ENCODE peak calls at places on chromosomes 13 and 19, in seven cellular contexts. One of them, this sample, is unnamed. For H3K4me1 and H3K27me3, the result is how much of the 10 kb centered on the place peaks cover.

GRCh38 chr19:19306191-19306590 is 14.1 kb downstream of the SUGP1 start:
- DNase-seq in ascending aorta: no peak
- DNase-seq in PC-3: no peak
- DNase-seq in GM23248: no peak
- DNase-seq in endodermal cell: no peak
- DNase-seq in left lung: no peak
- DNase-seq in thoracic aorta: no peak
- DNase-seq in this sample: no peak

GRCh38 chr13:104015646-104016396 is 949.6 kb upstream of the SLC10A2 start:
- DNase-seq in ascending aorta: no peak
- DNase-seq in PC-3: no peak
- DNase-seq in GM23248: no peak
- DNase-seq in endodermal cell: no peak
- DNase-seq in left lung: no peak
- DNase-seq in thoracic aorta: no peak
- DNase-seq in this sample: no peak

GRCh38 chr13:105471683-105472082 is 1063.8 kb downstream of the EFNB2 start:
- DNase-seq in ascending aorta: no peak
- DNase-seq in PC-3: no peak
- DNase-seq in GM23248: no peak
- DNase-seq in endodermal cell: no peak
- DNase-seq in left lung: no peak
- DNase-seq in thoracic aorta: no peak
- DNase-seq in this sample: no peak

GRCh38 chr13:48636550-48636949 is 17.2 kb upstream of the CYSLTR2 start:
- DNase-seq in ascending aorta: no peak
- DNase-seq in PC-3: no peak
- DNase-seq in GM23248: peak
- DNase-seq in endodermal cell: no peak
- DNase-seq in left lung: no peak
- DNase-seq in thoracic aorta: no peak
- DNase-seq in this sample: no peak

GRCh38 chr13:83881917-83882625 is at the start of gene SLITRK1:
- DNase-seq in ascending aorta: no peak
- DNase-seq in PC-3: no peak
- DNase-seq in GM23248: peak
- DNase-seq in endodermal cell: peak
- DNase-seq in left lung: peak
- DNase-seq in thoracic aorta: no peak
- DNase-seq in this sample: peak

GRCh38 chr19:48806518-48806817 is 4.4 kb downstream of the BCAT2 start:
- DNase-seq in ascending aorta: peak
- DNase-seq in PC-3: no peak
- DNase-seq in GM23248: no peak
- DNase-seq in endodermal cell: peak
- DNase-seq in left lung: no peak
- DNase-seq in thoracic aorta: no peak
- DNase-seq in this sample: peak

GRCh38 chr13:110616103-110617101 is 1.1 kb downstream of the NAXD start:
- DNase-seq in ascending aorta: peak
- DNase-seq in PC-3: peak
- DNase-seq in GM23248: peak
- DNase-seq in endodermal cell: peak
- DNase-seq in left lung: no peak
- DNase-seq in thoracic aorta: peak
- DNase-seq in this sample: peak

GRCh38 chr13:33875658-33876401 is 57.9 kb downstream of the RFC3 start:
- DNase-seq in ascending aorta: no peak
- DNase-seq in PC-3: no peak
- DNase-seq in GM23248: no peak
- DNase-seq in endodermal cell: no peak
- DNase-seq in left lung: no peak
- DNase-seq in thoracic aorta: no peak
- DNase-seq in this sample: no peak

GRCh38 chr13:33711441-33711840 is 106.5 kb upstream of the RFC3 start:
- DNase-seq in ascending aorta: no peak
- DNase-seq in PC-3: no peak
- DNase-seq in GM23248: no peak
- DNase-seq in endodermal cell: no peak
- DNase-seq in left lung: no peak
- DNase-seq in thoracic aorta: no peak
- DNase-seq in this sample: no peak

GRCh38 chr19:38786572-38787265 is 2.3 kb upstream of the LGALS7B start:
- DNase-seq in ascending aorta: no peak
- DNase-seq in PC-3: no peak
- DNase-seq in GM23248: no peak
- DNase-seq in endodermal cell: no peak
- DNase-seq in left lung: no peak
- DNase-seq in thoracic aorta: no peak
- DNase-seq in this sample: no peak

GRCh38 chr19:32876236-32876918 is 6.8 kb upstream of the SLC7A9 start:
- DNase-seq in ascending aorta: no peak
- DNase-seq in PC-3: no peak
- DNase-seq in GM23248: no peak
- DNase-seq in endodermal cell: no peak
- DNase-seq in left lung: no peak
- DNase-seq in thoracic aorta: no peak
- DNase-seq in this sample: no peak
- H3K4me1 ChIP-seq in ascending aorta: under half
- H3K4me1 ChIP-seq in PC-3: under half
- H3K4me1 ChIP-seq in GM23248: under half
- H3K4me1 ChIP-seq in endodermal cell: under half
- H3K4me1 ChIP-seq in left lung: under half
- H3K4me1 ChIP-seq in thoracic aorta: under half
- H3K4me1 ChIP-seq in this sample: under half

GRCh38 chr13:73767747-73768315 is 366.4 kb downstream of the KLF12 start:
- DNase-seq in ascending aorta: no peak
- DNase-seq in PC-3: peak
- DNase-seq in GM23248: no peak
- DNase-seq in endodermal cell: peak
- DNase-seq in left lung: no peak
- DNase-seq in thoracic aorta: no peak
- DNase-seq in this sample: peak
- H3K27ac ChIP-seq in ascending aorta: peak
- H3K27ac ChIP-seq in PC-3: no peak
- H3K27ac ChIP-seq in GM23248: no peak
- H3K27ac ChIP-seq in endodermal cell: peak
- H3K27ac ChIP-seq in left lung: no peak
- H3K27ac ChIP-seq in thoracic aorta: peak
- H3K27ac ChIP-seq in this sample: no peak

GRCh38 chr13:99903140-99903539 is 68.4 kb downstream of the ZIC5 start:
- DNase-seq in ascending aorta: no peak
- DNase-seq in PC-3: no peak
- DNase-seq in GM23248: no peak
- DNase-seq in endodermal cell: no peak
- DNase-seq in left lung: no peak
- DNase-seq in thoracic aorta: no peak
- DNase-seq in this sample: no peak

GRCh38 chr13:99896712-99897440 is 74.7 kb downstream of the ZIC5 start:
- DNase-seq in ascending aorta: no peak
- DNase-seq in PC-3: no peak
- DNase-seq in GM23248: no peak
- DNase-seq in endodermal cell: peak
- DNase-seq in left lung: no peak
- DNase-seq in thoracic aorta: no peak
- DNase-seq in this sample: no peak

GRCh38 chr13:99898421-99898820 is 73.1 kb downstream of the ZIC5 start:
- DNase-seq in ascending aorta: no peak
- DNase-seq in PC-3: no peak
- DNase-seq in GM23248: no peak
- DNase-seq in endodermal cell: peak
- DNase-seq in left lung: no peak
- DNase-seq in thoracic aorta: no peak
- DNase-seq in this sample: no peak

GRCh38 chr13:99902657-99903056 is 68.9 kb downstream of the ZIC5 start:
- DNase-seq in ascending aorta: no peak
- DNase-seq in PC-3: no peak
- DNase-seq in GM23248: no peak
- DNase-seq in endodermal cell: no peak
- DNase-seq in left lung: no peak
- DNase-seq in thoracic aorta: no peak
- DNase-seq in this sample: no peak

DNA sequence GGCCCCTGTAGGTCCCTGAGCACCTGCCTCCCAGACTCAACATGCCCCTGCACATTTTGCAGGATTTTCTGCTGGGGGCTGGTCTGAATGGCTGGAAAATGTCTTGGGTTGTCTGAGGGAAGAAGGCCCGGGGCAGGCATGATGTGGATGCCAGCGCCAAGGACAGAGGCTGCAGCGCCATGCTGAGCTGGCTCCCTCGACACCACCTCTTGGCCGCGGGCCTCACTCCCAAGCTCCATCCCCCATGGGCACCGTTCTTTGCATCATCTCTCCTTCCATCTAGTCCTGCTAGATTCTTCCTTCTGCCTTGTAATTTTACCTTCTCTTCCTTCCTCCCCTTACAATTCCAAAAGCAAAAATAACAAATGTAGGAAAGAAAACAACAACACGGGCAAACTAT is 70.6 kb downstream of the ZIC5 start:
- DNase-seq in ascending aorta: no peak
- DNase-seq in PC-3: no peak
- DNase-seq in GM23248: no peak
- DNase-seq in endodermal cell: no peak
- DNase-seq in left lung: no peak
- DNase-seq in thoracic aorta: no peak
- DNase-seq in this sample: no peak
- H3K27me3 ChIP-seq in ascending aorta: under half
- H3K27me3 ChIP-seq in PC-3: under half
- H3K27me3 ChIP-seq in GM23248: half or more
- H3K27me3 ChIP-seq in endodermal cell: under half
- H3K27me3 ChIP-seq in left lung: under half
- H3K27me3 ChIP-seq in thoracic aorta: under half
- H3K27me3 ChIP-seq in this sample: under half

GRCh38 chr13:109114991-109115390 is 485.6 kb downstream of the MYO16 start:
- DNase-seq in ascending aorta: no peak
- DNase-seq in PC-3: no peak
- DNase-seq in GM23248: no peak
- DNase-seq in endodermal cell: no peak
- DNase-seq in left lung: no peak
- DNase-seq in thoracic aorta: no peak
- DNase-seq in this sample: no peak

GRCh38 chr13:109105899-109106298 is 476.5 kb downstream of the MYO16 start:
- DNase-seq in ascending aorta: no peak
- DNase-seq in PC-3: no peak
- DNase-seq in GM23248: no peak
- DNase-seq in endodermal cell: no peak
- DNase-seq in left lung: no peak
- DNase-seq in thoracic aorta: no peak
- DNase-seq in this sample: no peak

GRCh38 chr13:109113427-109113826 is 484.0 kb downstream of the MYO16 start:
- DNase-seq in ascending aorta: no peak
- DNase-seq in PC-3: no peak
- DNase-seq in GM23248: no peak
- DNase-seq in endodermal cell: no peak
- DNase-seq in left lung: no peak
- DNase-seq in thoracic aorta: no peak
- DNase-seq in this sample: no peak

GRCh38 chr13:109111141-109111540 is 481.7 kb downstream of the MYO16 start:
- DNase-seq in ascending aorta: no peak
- DNase-seq in PC-3: no peak
- DNase-seq in GM23248: no peak
- DNase-seq in endodermal cell: no peak
- DNase-seq in left lung: no peak
- DNase-seq in thoracic aorta: no peak
- DNase-seq in this sample: no peak

DNA sequence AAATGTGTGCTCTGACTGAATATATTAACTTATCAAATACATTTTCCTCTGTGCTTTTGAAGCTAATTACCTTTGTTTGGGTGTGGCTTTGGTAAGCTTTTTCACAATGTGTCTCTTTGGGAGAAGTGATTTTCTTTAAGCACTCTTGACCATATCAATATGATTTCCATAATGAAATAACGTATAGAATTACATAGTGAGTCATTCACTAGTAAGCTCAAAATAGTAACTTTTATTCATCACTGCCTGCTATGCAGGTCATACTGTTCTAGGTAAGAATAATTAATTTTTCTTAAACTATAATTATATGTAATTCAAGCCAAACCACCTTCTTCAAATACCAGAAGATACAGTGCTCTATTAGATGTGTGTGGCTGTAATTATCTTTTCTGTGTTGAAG is 480.7 kb downstream of the MYO16 start:
- DNase-seq in ascending aorta: no peak
- DNase-seq in PC-3: no peak
- DNase-seq in GM23248: no peak
- DNase-seq in endodermal cell: no peak
- DNase-seq in left lung: no peak
- DNase-seq in thoracic aorta: no peak
- DNase-seq in this sample: no peak
- H3K4me1 ChIP-seq in ascending aorta: under half
- H3K4me1 ChIP-seq in PC-3: under half
- H3K4me1 ChIP-seq in GM23248: under half
- H3K4me1 ChIP-seq in endodermal cell: under half
- H3K4me1 ChIP-seq in left lung: under half
- H3K4me1 ChIP-seq in thoracic aorta: under half
- H3K4me1 ChIP-seq in this sample: under half

GRCh38 chr13:113823771-113824170 is 40.1 kb downstream of the GAS6 start:
- DNase-seq in ascending aorta: no peak
- DNase-seq in PC-3: no peak
- DNase-seq in GM23248: no peak
- DNase-seq in endodermal cell: no peak
- DNase-seq in left lung: no peak
- DNase-seq in thoracic aorta: no peak
- DNase-seq in this sample: no peak
- H3K27ac ChIP-seq in ascending aorta: no peak
- H3K27ac ChIP-seq in PC-3: no peak
- H3K27ac ChIP-seq in GM23248: no peak
- H3K27ac ChIP-seq in endodermal cell: no peak
- H3K27ac ChIP-seq in left lung: no peak
- H3K27ac ChIP-seq in thoracic aorta: no peak
- H3K27ac ChIP-seq in this sample: no peak

This sample was measured in SJCRH30.